ENCODE peak calls at places on chromosomes 3 and 15, in four cellular contexts. T is pancreas; Q is naive thymus-derived CD4-positive, alpha-beta T cell; V is HCT116. E is an unnamed sample. For H3K4me1, the result is how much of the 10 kb centered on the place peaks cover.

GRCh38 chr3:167864559-167864887 is 129.0 kb downstream of the SERPINI1 start:
- DNase-seq in T (no peak), Q (no peak), V (no peak), E (no peak)

GRCh38 chr15:100597862-100598261 is 4.1 kb downstream of the LINS1 start:
- DNase-seq in T (no peak), Q (no peak), V (no peak), E (no peak)

GRCh38 chr15:101608182-101608581 is 44.0 kb downstream of the TM2D3 start:
- DNase-seq in T (no peak), Q (no peak), V (no peak), E (no peak)

GRCh38 chr3:151327571-151328198 is 1.7 kb downstream of the P2RY13 start:
- DNase-seq in T (no peak), Q (no peak), V (no peak), E (no peak)

GRCh38 chr3:159458010-159458409 is 530.6 kb upstream of the IL12A start:
- DNase-seq in T (no peak), Q (no peak), V (no peak), E (no peak)

GRCh38 chr15:66860844-66861243 is 158.8 kb downstream of the SMAD6 start:
- DNase-seq in T (no peak), Q (no peak), V (no peak), E (no peak)

GRCh38 chr3:9746330-9746729 is 3.4 kb upstream of the OGG1 start:
- DNase-seq in T (no peak), Q (no peak), V (no peak), E (no peak)

GRCh38 chr3:138726966-138727365 is 107.8 kb downstream of the PIK3CB start:
- DNase-seq in T (no peak), Q (no peak), V (no peak), E (no peak)

GRCh38 chr3:188421836-188422540 is 268.0 kb downstream of the LPP start:
- DNase-seq in T (peak), Q (no peak), V (no peak), E (no peak)

GRCh38 chr3:160707187-160707789 is 30.3 kb downstream of the ARL14 start:
- DNase-seq in T (no peak), Q (no peak), V (peak), E (peak)

GRCh38 chr3:178302966-178303930 is 233.0 kb upstream of the KCNMB2 start:
- DNase-seq in T (no peak), Q (no peak), V (no peak), E (no peak)

GRCh38 chr3:151437906-151438305 is 23.0 kb downstream of the IGSF10 start:
- DNase-seq in T (no peak), Q (no peak), V (no peak), E (no peak)

GRCh38 chr15:90989040-90989768 is 5.1 kb downstream of the PRC1 start:
- DNase-seq in T (no peak), Q (no peak), V (no peak), E (no peak)

GRCh38 chr15:90991587-90992285 is 2.6 kb downstream of the PRC1 start:
- DNase-seq in T (no peak), Q (no peak), V (no peak), E (no peak)

GRCh38 chr15:90988249-90988648 is 6.1 kb downstream of the PRC1 start:
- DNase-seq in T (no peak), Q (no peak), V (no peak), E (no peak)

GRCh38 chr15:90987561-90988141 is 6.7 kb downstream of the PRC1 start:
- DNase-seq in T (no peak), Q (no peak), V (no peak), E (no peak)

DNA sequence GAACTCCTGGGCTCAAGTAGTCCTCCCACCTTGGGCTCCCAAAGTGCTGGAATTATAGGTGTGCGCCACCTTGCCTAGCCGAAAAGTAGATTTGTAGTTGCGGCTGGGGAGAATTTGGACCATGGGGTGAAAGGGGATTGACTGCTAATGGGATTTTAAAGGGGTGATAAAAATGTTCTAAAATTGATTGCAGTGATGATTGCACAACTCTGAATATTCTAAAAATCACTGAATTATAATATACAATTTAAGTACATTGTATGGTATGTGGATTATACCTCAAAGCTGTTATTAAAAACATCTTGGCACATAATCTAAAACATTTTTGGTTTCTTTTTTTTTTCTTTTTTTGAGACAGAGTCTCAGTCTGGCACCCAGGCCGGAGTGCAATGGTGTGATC is 3.9 kb downstream of the PRC1 start:
- DNase-seq in T (no peak), Q (no peak), V (no peak), E (no peak)
- H3K4me1 ChIP-seq in T (under half), Q (under half), V (under half), E (under half)

DNA sequence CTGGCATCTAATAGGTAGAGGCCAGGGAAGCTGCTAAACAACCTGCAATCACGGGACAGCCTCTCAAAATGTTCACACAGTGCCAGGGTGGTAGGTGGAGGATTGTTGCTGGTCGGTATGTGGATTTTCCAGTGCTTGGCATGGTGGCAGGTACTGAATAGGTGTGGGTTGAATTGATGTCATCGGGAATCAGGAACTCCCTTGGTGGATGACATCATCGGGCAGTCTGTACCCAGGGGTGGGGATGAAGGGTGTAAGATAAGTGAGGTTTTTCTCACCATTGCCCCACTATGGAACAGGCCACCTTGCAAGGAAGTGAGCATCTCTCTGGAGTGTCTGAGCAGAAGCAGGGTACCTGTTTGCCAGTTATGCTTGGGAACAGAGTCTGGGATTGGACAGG is 71.2 kb downstream of the MESD start:
- DNase-seq in T (no peak), Q (no peak), V (no peak), E (no peak)
- H3K27ac ChIP-seq in T (no peak), Q (no peak), V (no peak), E (no peak)

GRCh38 chr15:63901912-63902670 is 68.3 kb upstream of the HERC1 start:
- DNase-seq in T (no peak), Q (no peak), V (no peak), E (no peak)

GRCh38 chr15:63904042-63904441 is 70.3 kb upstream of the HERC1 start:
- DNase-seq in T (no peak), Q (no peak), V (no peak), E (no peak)

GRCh38 chr15:63900306-63900705 is 66.6 kb upstream of the HERC1 start:
- DNase-seq in T (no peak), Q (no peak), V (no peak), E (no peak)

GRCh38 chr15:63905131-63905530 is 71.4 kb upstream of the HERC1 start:
- DNase-seq in T (no peak), Q (no peak), V (no peak), E (no peak)

GRCh38 chr15:63902671-63903035 is 68.9 kb upstream of the HERC1 start:
- DNase-seq in T (no peak), Q (no peak), V (no peak), E (no peak)
- H3K4me3 ChIP-seq in T (no peak), Q (no peak), V (no peak), E (no peak)

GRCh38 chr3:6622712-6623111 is 238.2 kb upstream of the GRM7 start:
- DNase-seq in T (no peak), Q (no peak), V (no peak), E (no peak)

DNA sequence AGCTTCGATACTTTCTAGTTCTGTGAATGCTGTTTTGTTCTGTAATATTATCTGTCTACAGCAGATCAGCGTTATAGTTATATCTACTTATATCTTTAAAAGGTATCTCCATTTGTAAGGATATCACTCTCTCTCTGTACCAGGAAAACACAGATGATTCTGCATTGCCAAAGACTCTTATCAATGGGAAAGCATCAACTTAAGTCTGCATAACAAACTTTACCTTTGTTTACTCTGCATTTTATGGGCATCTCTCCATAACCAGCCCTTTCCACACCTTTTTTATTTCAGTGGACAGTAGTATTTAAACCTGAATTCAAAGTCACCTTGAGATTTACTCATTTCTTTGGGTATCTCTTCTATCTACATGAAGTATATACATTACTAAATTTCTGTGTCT is 238.7 kb upstream of the GRM7 start:
- DNase-seq in T (no peak), Q (no peak), V (no peak), E (no peak)
- H3K4me1 ChIP-seq in T (under half), Q (under half), V (under half), E (under half)

GRCh38 chr3:38458796-38459498 is 5.3 kb downstream of the ACVR2B start:
- DNase-seq in T (peak), Q (no peak), V (no peak), E (no peak)

GRCh38 chr3:38461086-38461390 is 7.3 kb downstream of the ACVR2B start:
- DNase-seq in T (no peak), Q (no peak), V (no peak), E (no peak)

GRCh38 chr3:38459499-38460048 is 5.9 kb downstream of the ACVR2B start:
- DNase-seq in T (no peak), Q (no peak), V (no peak), E (no peak)

GRCh38 chr3:38457111-38458003 is 3.7 kb downstream of the ACVR2B start:
- DNase-seq in T (no peak), Q (no peak), V (no peak), E (no peak)

GRCh38 chr3:38460377-38461085 is 6.8 kb downstream of the ACVR2B start:
- DNase-seq in T (no peak), Q (no peak), V (no peak), E (no peak)
- H3K27ac ChIP-seq in T (no peak), Q (no peak), V (no peak), E (no peak)